ENCODE peak calls at places on chromosomes 5 and 9, in nine cellular contexts. J, Y, L, Q, G, F, T, A and P are unnamed samples.
A peak's percentile ranks its signal among the peaks of the same experiment; 100 is the strongest.

GRCh38 chr5:78755822-78756429 is 107.4 kb upstream of the LHFPL2 start:
- DNase-seq in J (no peak), Y (no peak), L (no peak), Q (no peak), G (no peak), F (no peak), T (no peak), A (no peak), P (no peak)

GRCh38 chr9:108439967-108440366 is 415.8 kb downstream of the ACTL7B start:
- DNase-seq in J (no peak), Y (no peak), L (no peak), Q (no peak), G (no peak), F (peak; percentile 50), T (no peak), A (no peak), P (no peak)

GRCh38 chr5:77882670-77883257 is 106.6 kb upstream of the TBCA start:
- DNase-seq in J (no peak), Y (no peak), L (no peak), Q (no peak), G (no peak), F (peak; percentile 83), T (peak; percentile 65), A (no peak), P (peak; percentile 80)

GRCh38 chr5:154898210-154898609 is 39.8 kb downstream of the CNOT8 start:
- DNase-seq in J (no peak), Y (no peak), L (no peak), Q (no peak), G (no peak), F (no peak), T (no peak), A (no peak), P (no peak)

GRCh38 chr5:135235551-135236100 is 163.4 kb downstream of the MACROH2A1 start:
- DNase-seq in J (no peak), Y (no peak), L (no peak), Q (no peak), G (no peak), F (no peak), T (no peak), A (no peak), P (no peak)

GRCh38 chr5:76942581-76942980 is 10.3 kb upstream of the CRHBP start:
- DNase-seq in J (peak; percentile 68), Y (no peak), L (no peak), Q (peak; percentile 35), G (no peak), F (peak; percentile 70), T (peak; percentile 29), A (no peak), P (no peak)

GRCh38 chr9:79756414-79756813 is 184.6 kb downstream of the TLE4 start:
- DNase-seq in J (no peak), Y (no peak), L (no peak), Q (no peak), G (no peak), F (no peak), T (no peak), A (no peak), P (no peak)

GRCh38 chr9:101711330-101711941 is 27.0 kb downstream of the GRIN3A start:
- DNase-seq in J (no peak), Y (peak; percentile 71), L (no peak), Q (no peak), G (no peak), F (peak; percentile 17), T (peak; percentile 63), A (no peak), P (peak; percentile 1)

GRCh38 chr9:23820731-23821399 is 5.2 kb downstream of the ELAVL2 start:
- DNase-seq in J (no peak), Y (peak; percentile 58), L (no peak), Q (no peak), G (no peak), F (no peak), T (peak; percentile 61), A (no peak), P (no peak)

GRCh38 chr5:79396265-79396664 is 117.7 kb downstream of the HOMER1 start:
- DNase-seq in J (no peak), Y (no peak), L (no peak), Q (no peak), G (no peak), F (peak; percentile 52), T (no peak), A (no peak), P (no peak)

GRCh38 chr9:112005939-112006338 is 109.3 kb downstream of the UGCG start:
- DNase-seq in J (no peak), Y (no peak), L (no peak), Q (no peak), G (no peak), F (no peak), T (no peak), A (no peak), P (no peak)

GRCh38 chr5:14584848-14585247 is 3.3 kb downstream of the OTULINL start:
- DNase-seq in J (no peak), Y (no peak), L (no peak), Q (no peak), G (no peak), F (no peak), T (no peak), A (no peak), P (no peak)

GRCh38 chr5:54175-54730 is 37.7 kb upstream of the PLEKHG4B start:
- DNase-seq in J (no peak), Y (no peak), L (no peak), Q (no peak), G (no peak), F (no peak), T (no peak), A (no peak), P (no peak)

GRCh38 chr5:143707797-143708196 is 104.2 kb upstream of the HMHB1 start:
- DNase-seq in J (no peak), Y (no peak), L (no peak), Q (no peak), G (no peak), F (no peak), T (no peak), A (no peak), P (no peak)

GRCh38 chr9:32525506-32525905 is 490 bp downstream of the RIGI start:
- DNase-seq in J (no peak), Y (no peak), L (no peak), Q (no peak), G (no peak), F (peak; percentile 11), T (peak; percentile 58), A (no peak), P (peak; percentile 29)

GRCh38 chr9:38228331-38229122 is 159.5 kb upstream of the SHB start:
- DNase-seq in J (no peak), Y (no peak), L (no peak), Q (no peak), G (no peak), F (no peak), T (no peak), A (no peak), P (no peak)

GRCh38 chr9:33139421-33140228 is 27.5 kb downstream of the B4GALT1 start:
- DNase-seq in J (peak; percentile 12), Y (no peak), L (no peak), Q (no peak), G (no peak), F (no peak), T (no peak), A (no peak), P (no peak)

GRCh38 chr9:32939576-32939975 is 61.9 kb downstream of the APTX start:
- DNase-seq in J (no peak), Y (no peak), L (no peak), Q (no peak), G (no peak), F (no peak), T (no peak), A (no peak), P (no peak)

GRCh38 chr9:34741628-34742027 is 31.7 kb upstream of the CCL21 start:
- DNase-seq in J (no peak), Y (no peak), L (no peak), Q (no peak), G (no peak), F (no peak), T (no peak), A (no peak), P (no peak)

GRCh38 chr9:18353473-18353872 is 120.5 kb upstream of the ADAMTSL1 start:
- DNase-seq in J (no peak), Y (no peak), L (no peak), Q (no peak), G (no peak), F (no peak), T (no peak), A (no peak), P (no peak)

GRCh38 chr5:107265268-107265667 is 405.5 kb downstream of the EFNA5 start:
- DNase-seq in J (no peak), Y (no peak), L (no peak), Q (no peak), G (no peak), F (no peak), T (no peak), A (no peak), P (no peak)

GRCh38 chr5:79971156-79971555 is 19.9 kb downstream of the MTX3 start:
- DNase-seq in J (no peak), Y (no peak), L (no peak), Q (peak; percentile 15), G (no peak), F (peak; percentile 90), T (no peak), A (no peak), P (no peak)